ENCODE peak calls at places on chromosomes 7 and 10, in six cellular contexts. F is transverse colon, V is breast epithelium, S is K562, W is HCT116, D is spleen. Q is an unnamed sample.

GRCh38 chr10:3292601-3293000 is 120.0 kb upstream of the PITRM1 start:
- DNase-seq in V (no peak), S (no peak), F (peak), W (no peak), D (no peak), Q (peak)

GRCh38 chr10:72574636-72575035 is 51.2 kb downstream of the MICU1 start:
- DNase-seq in V (no peak), D (no peak), F (no peak), W (no peak), S (no peak), Q (no peak)

GRCh38 chr10:17735166-17735941 is 16.6 kb upstream of the TMEM236 start:
- DNase-seq in V (no peak), D (no peak), S (no peak), W (no peak), F (no peak), Q (no peak)

GRCh38 chr10:43160067-43160918 is 22.0 kb downstream of the CSGALNACT2 start:
- DNase-seq in D (no peak), S (no peak), V (no peak), F (no peak), W (no peak), Q (no peak)

GRCh38 chr7:85508642-85509429 is 322.0 kb upstream of the SEMA3D start:
- DNase-seq in D (no peak), F (no peak), V (no peak), W (no peak), S (no peak), Q (no peak)

GRCh38 chr10:34444223-34445183 is 370.6 kb downstream of the PARD3 start:
- DNase-seq in D (no peak), W (no peak), V (no peak), S (no peak), F (no peak), Q (no peak)

GRCh38 chr7:142275028-142275427 is 17.2 kb upstream of the PRSS58 start:
- DNase-seq in F (no peak), W (no peak), S (no peak), D (no peak), V (no peak), Q (no peak)

GRCh38 chr10:75723319-75723965 is 292.0 kb downstream of the LRMDA start:
- DNase-seq in S (no peak), F (no peak), V (no peak), D (no peak), W (no peak), Q (no peak)

GRCh38 chr7:69567790-69568189 is 30.5 kb upstream of the AUTS2 start:
- DNase-seq in F (no peak), W (no peak), S (no peak), D (no peak), V (no peak), Q (no peak)

GRCh38 chr7:81064446-81064845 is 145.6 kb upstream of the SEMA3C start:
- DNase-seq in F (no peak), W (no peak), S (no peak), V (no peak), D (no peak), Q (no peak)

GRCh38 chr10:12418000-12418399 is 68.7 kb downstream of the CAMK1D start:
- DNase-seq in D (no peak), V (no peak), F (no peak), W (no peak), S (no peak), Q (peak)

GRCh38 chr10:131211146-131211545 is 100.4 kb downstream of the TCERG1L start:
- DNase-seq in F (no peak), V (no peak), W (no peak), S (no peak), D (peak), Q (no peak)

GRCh38 chr7:129009437-129009836 is 45.5 kb downstream of the TNPO3 start:
- DNase-seq in V (no peak), D (no peak), F (no peak), S (no peak), W (no peak), Q (no peak)

GRCh38 chr10:86684305-86684704 is 16.0 kb downstream of the LDB3 start:
- DNase-seq in F (peak), W (no peak), S (peak), V (no peak), D (no peak), Q (no peak)

GRCh38 chr10:101763141-101763540 is 12.8 kb downstream of the FGF8 start:
- DNase-seq in F (no peak), D (peak), V (no peak), S (no peak), W (no peak), Q (no peak)

GRCh38 chr7:156065400-156065799 is 253.1 kb upstream of the SHH start:
- DNase-seq in W (no peak), V (no peak), D (no peak), S (no peak), F (no peak), Q (no peak)

GRCh38 chr7:155416646-155417380 is 41.1 kb upstream of the EN2 start:
- DNase-seq in V (no peak), D (no peak), W (no peak), F (no peak), S (no peak), Q (no peak)

GRCh38 chr7:76292206-76292573 is 10.3 kb upstream of the HSPB1 start:
- DNase-seq in D (no peak), W (no peak), F (no peak), V (no peak), S (no peak), Q (no peak)

GRCh38 chr7:153443031-153443430 is 609.2 kb upstream of the DPP6 start:
- DNase-seq in V (no peak), D (no peak), W (no peak), F (no peak), S (no peak), Q (no peak)

GRCh38 chr10:123884351-123884906 is 7.2 kb downstream of the CPXM2 start:
- DNase-seq in S (no peak), V (no peak), D (no peak), F (no peak), W (no peak), Q (no peak)

GRCh38 chr10:79420974-79421688 is 24.3 kb downstream of the ZCCHC24 start:
- DNase-seq in V (no peak), F (no peak), S (no peak), D (peak), W (no peak), Q (no peak)

GRCh38 chr7:151518781-151519044 is 982 bp downstream of the RHEB start:
- DNase-seq in F (no peak), D (no peak), S (no peak), W (no peak), V (no peak), Q (no peak)

GRCh38 chr10:100067466-100067865 is 14.2 kb downstream of the CPN1 start:
- DNase-seq in S (no peak), D (no peak), W (no peak), V (no peak), F (no peak), Q (no peak)

GRCh38 chr10:116783011-116783655 is 40.8 kb upstream of the HSPA12A start:
- DNase-seq in S (no peak), V (no peak), F (no peak), D (peak), W (no peak), Q (no peak)

DNA sequence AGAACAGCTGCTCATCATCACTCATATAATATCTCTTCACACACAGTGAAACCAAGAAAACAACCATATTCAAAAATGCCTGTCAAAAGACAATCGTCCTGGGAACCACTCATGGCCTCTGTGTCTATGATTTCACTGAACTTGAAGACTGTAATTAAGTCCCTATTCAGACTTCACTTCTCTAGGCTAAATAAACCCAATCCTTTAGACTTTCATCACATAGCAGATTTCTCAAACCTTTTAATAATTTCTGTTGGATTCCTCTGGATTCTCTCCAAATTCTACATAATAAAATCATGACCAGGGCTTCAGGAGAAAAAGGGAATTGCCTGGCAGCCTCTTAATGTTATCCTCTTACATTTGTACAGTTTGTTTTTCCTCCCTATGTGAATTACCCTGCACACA is 201.1 kb downstream of the LRRN3 start:
- DNase-seq in F (no peak), W (no peak), S (no peak), V (no peak), D (no peak), Q (no peak)
- TF ChIP-seq POLR2AphosphoS5 in F (no peak), W (no peak), S (no peak), V (no peak), D (no peak), Q (no peak)

DNA sequence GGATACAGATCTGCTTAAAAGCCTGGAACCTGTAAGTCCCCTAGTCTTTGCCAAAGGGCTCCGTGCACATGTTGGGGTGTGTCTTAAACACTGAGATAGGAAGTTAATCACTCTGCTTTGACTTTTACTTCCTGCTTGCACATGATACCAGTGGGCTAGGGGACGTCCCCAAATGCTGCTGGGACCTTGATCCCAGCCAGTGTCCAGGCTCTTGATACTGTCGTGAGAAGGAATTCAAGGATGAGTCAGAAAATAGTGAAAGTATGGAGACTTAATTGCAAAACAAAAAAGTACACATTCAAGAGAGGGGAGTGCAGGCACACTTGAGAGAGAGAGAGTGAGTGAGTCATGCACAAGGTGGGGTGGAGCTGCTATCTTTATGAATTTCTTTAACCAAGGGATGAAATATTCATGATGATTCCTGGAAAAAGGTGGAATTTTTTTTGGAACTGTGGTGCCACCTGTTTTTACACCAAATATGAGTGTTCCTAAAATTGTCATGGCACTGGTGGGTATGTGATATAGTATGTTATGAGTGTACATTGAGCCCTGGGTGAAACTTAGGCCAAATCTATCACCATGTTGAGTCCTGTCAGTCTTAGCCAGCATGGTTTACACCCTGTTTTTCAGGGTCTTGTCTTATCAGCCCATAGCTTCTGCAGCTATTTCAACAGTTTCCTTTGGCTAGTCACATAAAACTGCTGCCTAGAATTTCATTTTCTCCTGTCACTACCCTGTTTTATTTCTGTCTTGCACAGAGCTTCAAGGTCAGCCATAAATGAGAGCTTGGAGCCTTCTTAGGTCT is 88.3 kb upstream of the CYP26C1 start:
- DNase-seq in D (no peak), V (no peak), S (peak), W (peak), F (peak), Q (no peak)
- TF ChIP-seq POLR2AphosphoS5 in D (no peak), V (no peak), S (peak), W (peak), F (no peak), Q (no peak)

GRCh38 chr10:113095419-113095818 is 145.4 kb downstream of the TCF7L2 start:
- DNase-seq in S (no peak), F (no peak), D (no peak), V (no peak), W (no peak), Q (no peak)

GRCh38 chr10:113096111-113097045 is 146.3 kb downstream of the TCF7L2 start:
- DNase-seq in V (no peak), D (no peak), S (no peak), F (no peak), W (no peak), Q (peak)

GRCh38 chr10:113094114-113094486 is 144.1 kb downstream of the TCF7L2 start:
- DNase-seq in D (no peak), V (no peak), S (no peak), W (no peak), F (no peak), Q (no peak)

GRCh38 chr10:113091921-113092320 is 141.9 kb downstream of the TCF7L2 start:
- DNase-seq in V (no peak), D (no peak), S (no peak), F (peak), W (no peak), Q (no peak)

DNA sequence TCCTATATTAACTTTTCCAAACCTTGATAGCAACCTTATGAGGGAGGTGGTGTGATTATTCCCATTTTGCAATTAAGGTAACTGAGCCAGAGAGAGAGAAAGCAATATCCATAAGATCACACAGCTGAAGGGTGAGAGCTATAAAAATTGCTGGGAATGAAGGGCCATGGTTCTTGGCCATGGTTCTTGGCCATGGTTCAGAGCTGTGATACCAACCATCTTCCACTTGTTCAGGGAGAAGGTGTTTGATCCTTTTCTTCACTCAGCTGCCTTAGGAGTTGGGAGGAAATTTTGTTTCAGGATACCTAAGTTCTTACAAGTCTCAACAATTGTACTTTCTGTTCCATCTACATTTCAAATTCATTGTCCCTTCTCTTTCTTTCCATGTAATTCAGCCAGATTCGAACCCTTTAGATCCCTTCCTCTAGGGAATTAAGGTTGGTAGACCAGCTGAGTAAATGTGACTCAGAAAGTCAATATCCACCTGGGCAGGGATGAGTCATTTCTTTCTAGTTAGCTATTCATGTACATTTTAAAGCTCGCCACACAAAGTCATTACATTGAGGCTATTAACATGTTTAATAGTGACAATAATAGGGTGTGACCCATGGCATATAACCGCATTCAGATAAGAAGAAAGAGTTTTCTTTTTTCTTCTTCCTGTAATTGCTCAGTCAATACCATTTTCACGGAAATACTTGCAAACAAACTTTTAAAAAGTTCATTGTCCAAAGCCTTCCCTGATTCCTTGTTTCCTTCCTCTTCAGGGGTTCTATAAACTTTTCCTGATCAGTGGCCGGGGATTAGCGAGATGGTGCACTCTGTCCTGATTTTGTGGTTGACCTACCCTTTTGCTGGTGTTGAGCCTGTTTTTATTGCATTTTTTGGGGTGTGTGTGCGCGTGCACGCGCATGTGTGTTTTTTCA is 143.4 kb downstream of the TCF7L2 start:
- DNase-seq in D (no peak), S (no peak), W (peak), F (peak), V (no peak), Q (peak)
- TF ChIP-seq POLR2AphosphoS5 in D (no peak), S (no peak), W (peak), F (no peak), V (no peak), Q (no peak)

GRCh38 chr7:74480861-74481417 is 27.2 kb downstream of the GTF2IRD1 start:
- DNase-seq in S (no peak), F (peak), D (peak), W (no peak), V (no peak), Q (no peak)
- TF ChIP-seq POLR2AphosphoS5 in S (no peak), F (no peak), D (peak), W (no peak), V (no peak), Q (peak)

GRCh38 chr10:21398549-21399345 is 126.7 kb downstream of the SKIDA1 start:
- DNase-seq in S (no peak), F (no peak), D (no peak), V (no peak), W (no peak), Q (no peak)
- TF ChIP-seq POLR2AphosphoS5 in S (no peak), F (peak), D (no peak), V (no peak), W (no peak), Q (no peak)

GRCh38 chr7:103690576-103690975 is 244.6 kb upstream of the SLC26A5 start:
- DNase-seq in W (no peak), F (no peak), S (no peak), V (no peak), D (no peak), Q (no peak)
- TF ChIP-seq POLR2AphosphoS5 in W (no peak), F (no peak), S (no peak), V (no peak), D (no peak), Q (no peak)

GRCh38 chr10:70441877-70442205 is 360 bp upstream of the NODAL start:
- DNase-seq in W (no peak), D (no peak), S (no peak), F (no peak), V (no peak), Q (no peak)

GRCh38 chr10:70444613-70445222 is 3.2 kb upstream of the NODAL start:
- DNase-seq in W (no peak), D (no peak), F (no peak), V (no peak), S (no peak), Q (no peak)

GRCh38 chr10:70442332-70442988 is 979 bp upstream of the NODAL start:
- DNase-seq in D (no peak), F (peak), S (no peak), W (no peak), V (no peak), Q (no peak)

GRCh38 chr10:70448236-70448635 is 6.8 kb upstream of the NODAL start:
- DNase-seq in S (no peak), V (no peak), F (no peak), D (no peak), W (no peak), Q (no peak)

DNA sequence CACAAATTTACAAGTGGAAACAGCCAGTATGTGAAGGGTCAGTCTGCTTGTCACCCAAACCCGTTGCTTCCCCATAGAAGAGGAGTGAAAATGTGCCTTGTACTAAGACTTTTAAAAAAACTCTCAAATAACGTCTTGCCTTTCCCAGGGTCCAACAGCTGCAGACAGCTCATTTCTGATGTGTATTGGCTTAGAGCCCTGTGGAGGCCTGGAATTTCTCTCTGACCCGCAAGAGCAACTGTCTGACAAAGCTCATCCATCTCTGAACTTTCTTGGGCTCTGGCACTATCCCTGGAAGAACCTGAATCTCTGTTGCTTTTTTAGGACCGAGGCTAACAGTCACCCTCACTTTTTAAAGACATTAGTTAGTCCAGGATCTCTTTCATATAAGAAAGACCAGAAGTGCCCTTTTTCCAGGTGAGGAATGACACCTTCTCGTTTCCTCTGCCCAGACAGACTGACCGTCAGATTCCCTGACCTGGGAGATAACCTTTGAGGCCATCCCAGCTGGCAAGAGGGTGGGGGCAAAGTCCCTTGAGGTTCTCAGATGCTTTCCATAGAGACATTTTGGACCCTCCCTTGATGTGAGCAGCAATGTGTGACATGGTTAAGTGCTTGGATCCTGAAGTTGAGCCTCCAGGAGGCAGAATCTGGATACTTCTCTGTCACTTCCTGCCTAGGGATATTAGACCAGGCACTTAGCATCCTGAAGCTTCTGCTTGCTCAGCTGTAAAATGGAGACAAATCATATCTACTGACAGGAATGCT is 4.4 kb upstream of the NODAL start:
- DNase-seq in V (no peak), D (no peak), F (no peak), S (no peak), W (no peak), Q (no peak)
- TF ChIP-seq POLR2AphosphoS5 in V (no peak), D (no peak), F (no peak), S (no peak), W (no peak), Q (no peak)

GRCh38 chr7:1693991-1694524 is 24.0 kb downstream of the ELFN1 start:
- DNase-seq in V (peak), W (no peak), D (peak), F (no peak), S (no peak), Q (peak)
- TF ChIP-seq POLR2AphosphoS5 in V (no peak), W (no peak), D (no peak), F (no peak), S (no peak), Q (no peak)